ENCODE peak calls at places on chromosomes 2 and 18, in nine cellular contexts. Y, V, I, K, L, P, E, R and Q are unnamed samples.

GRCh38 chr18:79982736-79983135 is 5.6 kb downstream of the TXNL4A start:
- DNase-seq in I (no peak), P (no peak), R (no peak), V (no peak), L (peak), Y (peak), K (peak), E (no peak), Q (no peak)

GRCh38 chr18:31740180-31740579 is 20.5 kb downstream of the SLC25A52 start:
- DNase-seq in P (no peak), L (no peak), K (no peak), E (no peak), V (no peak), R (no peak), Y (no peak), I (no peak), Q (no peak)

GRCh38 chr2:241950878-241951331 is 81.4 kb downstream of the RTP5 start:
- DNase-seq in V (no peak), R (peak), I (peak), K (peak), L (peak), E (peak), Y (peak), P (peak), Q (peak)

GRCh38 chr2:28764909-28765308 is 13.3 kb downstream of the PPP1CB start:
- DNase-seq in E (no peak), L (no peak), Y (no peak), I (no peak), R (no peak), P (no peak), V (no peak), K (no peak), Q (no peak)

GRCh38 chr2:73013941-73014340 is 57.6 kb downstream of the SFXN5 start:
- DNase-seq in P (no peak), L (peak), Y (peak), E (no peak), K (no peak), V (no peak), I (no peak), R (no peak), Q (no peak)

GRCh38 chr2:9030882-9031645 is 27.6 kb upstream of the MBOAT2 start:
- DNase-seq in P (no peak), Y (peak), E (no peak), R (no peak), L (peak), I (no peak), V (no peak), K (no peak), Q (no peak)

GRCh38 chr2:88638743-88639142 is 11.5 kb upstream of the EIF2AK3 start:
- DNase-seq in Y (peak), I (no peak), E (no peak), P (no peak), V (peak), R (no peak), K (no peak), L (no peak), Q (no peak)

GRCh38 chr18:42813570-42813969 is 301.9 kb downstream of the RIT2 start:
- DNase-seq in E (no peak), V (no peak), Y (no peak), K (no peak), P (no peak), R (no peak), L (no peak), I (no peak), Q (no peak)

GRCh38 chr18:22368066-22368465 is 49.6 kb downstream of the CTAGE1 start:
- DNase-seq in K (no peak), E (no peak), V (no peak), I (no peak), L (no peak), P (no peak), Y (no peak), R (no peak), Q (no peak)

GRCh38 chr2:45342-46130 is 769 bp downstream of the FAM110C start:
- DNase-seq in Y (no peak), P (no peak), E (peak), V (no peak), L (no peak), I (no peak), R (no peak), K (no peak), Q (no peak)

GRCh38 chr2:218384975-218385374 is 2.9 kb downstream of the SLC11A1 start:
- DNase-seq in R (no peak), I (no peak), L (no peak), P (no peak), Y (no peak), V (no peak), E (no peak), K (no peak), Q (no peak)

GRCh38 chr2:241177935-241178334 is 10.5 kb upstream of the ANO7 start:
- DNase-seq in Y (no peak), V (no peak), L (no peak), I (no peak), E (peak), K (no peak), P (no peak), R (no peak), Q (no peak)

GRCh38 chr2:67234443-67234842 is 162.7 kb upstream of the ETAA1 start:
- DNase-seq in P (no peak), Y (peak), L (peak), R (peak), I (no peak), V (no peak), K (no peak), E (no peak), Q (no peak)

GRCh38 chr2:201237486-201238241 is 22.7 kb upstream of the CASP8 start:
- DNase-seq in I (no peak), Y (peak), L (no peak), K (no peak), E (no peak), R (no peak), P (no peak), V (no peak), Q (no peak)

GRCh38 chr2:236541008-236541562 is 28.5 kb upstream of the ACKR3 start:
- DNase-seq in R (no peak), K (no peak), E (no peak), Y (peak), P (no peak), V (no peak), I (no peak), L (no peak), Q (no peak)

GRCh38 chr2:100789361-100789760 is 30.6 kb upstream of the NPAS2 start:
- DNase-seq in R (no peak), P (no peak), L (no peak), I (no peak), E (no peak), Y (no peak), K (no peak), V (no peak), Q (no peak)

DNA sequence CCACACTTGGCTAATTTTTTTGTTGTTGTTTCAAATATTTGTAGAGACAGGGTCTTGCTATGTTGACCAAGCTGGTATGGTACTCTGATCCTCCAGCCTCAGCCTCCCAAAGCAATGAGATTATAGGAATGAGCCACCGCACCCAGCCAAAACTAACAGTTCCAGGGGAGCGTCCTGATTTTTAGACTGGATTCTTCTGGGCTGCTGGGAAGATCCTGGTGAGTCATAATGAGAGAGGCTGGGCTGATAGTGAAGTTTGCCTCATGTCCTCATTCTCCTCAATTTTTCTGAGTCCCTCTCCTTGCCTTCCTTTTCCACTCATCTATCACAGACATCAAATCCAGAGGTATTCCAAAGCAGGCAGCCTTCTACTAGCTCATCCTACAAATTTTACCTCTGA is 81.3 kb downstream of the VSNL1 start:
- DNase-seq in P (no peak), I (no peak), E (no peak), Y (peak), R (no peak), L (peak), V (no peak), K (no peak), Q (no peak)
- H3K27ac ChIP-seq in P (no peak), I (no peak), E (no peak), Y (peak), R (no peak), L (no peak), V (no peak), K (no peak), Q (no peak)

DNA sequence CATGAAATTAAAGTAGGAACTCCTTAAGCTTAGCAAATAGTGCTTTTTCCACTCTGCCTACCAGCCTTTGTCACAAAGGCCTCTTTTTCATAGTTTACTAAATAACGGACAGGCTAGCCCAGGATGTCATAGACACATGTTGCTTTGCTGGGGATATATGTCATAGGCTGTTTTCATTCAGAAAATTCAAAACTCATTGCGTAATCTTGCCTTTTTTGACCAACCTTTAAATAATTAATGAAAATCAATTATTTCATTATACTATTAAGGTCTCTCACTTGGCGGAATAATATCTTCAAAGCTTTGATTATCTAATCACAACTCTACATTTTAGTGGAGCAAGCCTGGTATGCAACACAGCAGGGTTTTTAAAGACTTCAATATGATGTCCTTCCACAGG is 1245.7 kb upstream of the LRRTM1 start:
- DNase-seq in K (no peak), L (no peak), V (no peak), Y (no peak), P (no peak), R (no peak), I (no peak), E (no peak), Q (no peak)
- H3K27ac ChIP-seq in K (no peak), L (no peak), V (no peak), Y (no peak), P (no peak), R (no peak), I (no peak), E (no peak), Q (no peak)

GRCh38 chr2:128157644-128158043 is 66.6 kb downstream of the UGGT1 start:
- DNase-seq in K (no peak), E (no peak), L (no peak), V (no peak), Y (no peak), R (no peak), I (no peak), P (no peak), Q (no peak)
- H3K27ac ChIP-seq in K (no peak), E (no peak), L (no peak), V (no peak), Y (no peak), R (no peak), I (no peak), P (no peak), Q (no peak)

GRCh38 chr2:159285929-159286708 is at the start of gene WDSUB1:
- DNase-seq in V (no peak), K (peak), L (peak), I (no peak), P (peak), Y (peak), E (peak), R (peak), Q (no peak)

GRCh38 chr2:159283529-159283928 is 3.0 kb downstream of the WDSUB1 start:
- DNase-seq in Y (no peak), I (no peak), P (no peak), L (no peak), V (no peak), E (no peak), K (no peak), R (no peak), Q (no peak)

GRCh38 chr2:159287733-159288132 is 1.2 kb upstream of the WDSUB1 start:
- DNase-seq in I (no peak), E (no peak), V (no peak), P (no peak), R (no peak), L (no peak), Y (no peak), K (no peak), Q (no peak)

GRCh38 chr2:159286709-159287441 is 372 bp upstream of the WDSUB1 start:
- DNase-seq in R (peak), I (peak), Y (peak), L (peak), K (peak), P (peak), E (peak), V (peak), Q (peak)

GRCh38 chr2:159285433-159285832 is 1.1 kb downstream of the WDSUB1 start:
- DNase-seq in R (no peak), E (no peak), V (no peak), P (no peak), K (no peak), L (no peak), Y (no peak), I (no peak), Q (no peak)
- H3K27ac ChIP-seq in R (no peak), E (no peak), V (no peak), P (no peak), K (peak), L (no peak), Y (no peak), I (no peak), Q (no peak)